ENCODE peak calls at places on chromosomes 11 and 22, in ten cellular contexts. T is CD4-positive, alpha-beta T cell; Y is adipocyte; Q is sigmoid colon; L is aorta; E is ovary; I is GM23248; N is cardiac muscle cell; W is left lung; J is body of pancreas. M is an unnamed sample.

GRCh38 chr11:78350101-78350645 is 67.4 kb downstream of the GAB2 start:
- DNase-seq in T (no peak), Y (peak; percentile 55), Q (peak; percentile 73), L (no peak), E (no peak), I (peak; percentile 50), N (peak; percentile 75), W (no peak), J (no peak), M (no peak)

GRCh38 chr11:10274726-10275125 is 19.3 kb downstream of the SBF2 start:
- DNase-seq in T (no peak), Y (peak; percentile 43), Q (no peak), L (no peak), E (no peak), I (no peak), N (no peak), W (no peak), J (no peak), M (no peak)

GRCh38 chr11:125070699-125071254 is 7.7 kb downstream of the SLC37A2 start:
- DNase-seq in T (no peak), Y (peak; percentile 70), Q (peak; percentile 86), L (peak; percentile 91), E (peak; percentile 51), I (peak; percentile 90), N (peak; percentile 77), W (peak; percentile 92), J (peak; percentile 29), M (no peak)

GRCh38 chr22:25448435-25449051 is 115.9 kb upstream of the GRK3 start:
- DNase-seq in T (no peak), Y (peak; percentile 67), Q (no peak), L (no peak), E (no peak), I (peak; percentile 64), N (peak; percentile 24), W (no peak), J (peak; percentile 9), M (no peak)

GRCh38 chr11:19727246-19727645 is 14.6 kb downstream of the NAV2 start:
- DNase-seq in T (no peak), Y (peak; percentile 74), Q (no peak), L (peak; percentile 52), E (no peak), I (peak; percentile 62), N (peak; percentile 90), W (no peak), J (no peak), M (no peak)

GRCh38 chr11:75428301-75428724 is 4.7 kb downstream of the KLHL35 start:
- DNase-seq in T (peak; percentile 44), Y (peak; percentile 95), Q (peak; percentile 92), L (peak; percentile 95), E (peak; percentile 91), I (peak; percentile 92), N (peak; percentile 94), W (peak; percentile 92), J (peak; percentile 87), M (peak; percentile 51)

GRCh38 chr11:65279713-65280459 is 18.1 kb downstream of the POLA2 start:
- DNase-seq in T (no peak), Y (peak; percentile 85), Q (peak; percentile 79), L (peak; percentile 62), E (no peak), I (peak; percentile 96), N (peak; percentile 92), W (no peak), J (peak; percentile 36), M (peak; percentile 11)

GRCh38 chr22:50481440-50482106 is at the start of gene ADM2:
- DNase-seq in T (peak; percentile 64), Y (peak; percentile 73), Q (no peak), L (peak; percentile 47), E (no peak), I (peak; percentile 59), N (peak; percentile 41), W (no peak), J (peak; percentile 77), M (peak; percentile 60)

GRCh38 chr22:50190182-50190951 is 4.7 kb downstream of the TRABD start:
- DNase-seq in T (peak; percentile 80), Y (peak; percentile 69), Q (peak; percentile 87), L (peak; percentile 90), E (peak; percentile 79), I (peak; percentile 70), N (peak; percentile 50), W (peak; percentile 89), J (peak; percentile 91), M (peak; percentile 76)

DNA sequence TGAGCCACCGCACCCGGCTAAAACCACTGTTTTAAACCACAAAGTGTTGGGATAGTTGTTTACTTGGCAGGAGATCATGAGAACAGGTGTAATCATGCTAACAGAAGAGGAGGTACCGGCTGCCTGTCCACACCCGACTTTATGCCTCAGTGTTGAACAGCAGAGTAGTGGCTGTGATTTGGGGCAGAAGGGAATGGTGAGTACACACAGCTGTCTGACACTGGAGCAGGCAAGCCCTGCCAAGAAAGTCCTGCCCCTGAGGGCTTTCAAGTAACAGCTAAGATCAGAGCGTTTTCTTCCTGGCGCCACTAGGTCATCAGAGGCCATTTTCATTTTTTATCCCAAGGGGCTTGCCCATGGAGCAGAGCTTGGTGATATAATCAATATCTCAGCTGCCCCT is 8.1 kb downstream of the CDKN1C start:
- DNase-seq in T (no peak), Y (no peak), Q (no peak), L (no peak), E (no peak), I (no peak), N (peak; percentile 42), W (no peak), J (no peak), M (no peak)
- H3K9me3 ChIP-seq in T (no peaks in the 10 kb centered on the region), Y (peaks cover 10% of the 10 kb centered on the region), Q (no peaks in the 10 kb centered on the region), L (peaks cover 6% of the 10 kb centered on the region), E (peaks cover 15% of the 10 kb centered on the region), I (no peaks in the 10 kb centered on the region), N (no peaks in the 10 kb centered on the region), W (no peaks in the 10 kb centered on the region), J (no peaks in the 10 kb centered on the region), M (peaks cover 2% of the 10 kb centered on the region)

GRCh38 chr11:29956076-29956556 is 60.7 kb downstream of the KCNA4 start:
- DNase-seq in T (no peak), Y (no peak), Q (no peak), L (no peak), E (no peak), I (no peak), N (no peak), W (no peak), J (no peak), M (no peak)
- H3K9me3 ChIP-seq in T (no peaks in the 10 kb centered on the region), Y (peaks cover 6% of the 10 kb centered on the region), Q (no peaks in the 10 kb centered on the region), L (no peaks in the 10 kb centered on the region), E (no peaks in the 10 kb centered on the region), I (no peaks in the 10 kb centered on the region), N (no peaks in the 10 kb centered on the region), W (no peaks in the 10 kb centered on the region), J (no peaks in the 10 kb centered on the region), M (no peaks in the 10 kb centered on the region)

GRCh38 chr11:2641623-2642022 is 58.2 kb downstream of the KCNQ1OT1 start:
- DNase-seq in T (no peak), Y (no peak), Q (no peak), L (no peak), E (no peak), I (no peak), N (no peak), W (no peak), J (no peak), M (no peak)
- H3K9me3 ChIP-seq in T (peaks cover 41% of the 10 kb centered on the region), Y (peaks cover 87% of the 10 kb centered on the region), Q (peaks cover 51% of the 10 kb centered on the region), L (peaks cover 11% of the 10 kb centered on the region), E (peaks cover 11% of the 10 kb centered on the region), I (peaks cover 22% of the 10 kb centered on the region), N (no peaks in the 10 kb centered on the region), W (no peaks in the 10 kb centered on the region), J (peaks cover 8% of the 10 kb centered on the region), M (peaks cover 13% of the 10 kb centered on the region)

DNA sequence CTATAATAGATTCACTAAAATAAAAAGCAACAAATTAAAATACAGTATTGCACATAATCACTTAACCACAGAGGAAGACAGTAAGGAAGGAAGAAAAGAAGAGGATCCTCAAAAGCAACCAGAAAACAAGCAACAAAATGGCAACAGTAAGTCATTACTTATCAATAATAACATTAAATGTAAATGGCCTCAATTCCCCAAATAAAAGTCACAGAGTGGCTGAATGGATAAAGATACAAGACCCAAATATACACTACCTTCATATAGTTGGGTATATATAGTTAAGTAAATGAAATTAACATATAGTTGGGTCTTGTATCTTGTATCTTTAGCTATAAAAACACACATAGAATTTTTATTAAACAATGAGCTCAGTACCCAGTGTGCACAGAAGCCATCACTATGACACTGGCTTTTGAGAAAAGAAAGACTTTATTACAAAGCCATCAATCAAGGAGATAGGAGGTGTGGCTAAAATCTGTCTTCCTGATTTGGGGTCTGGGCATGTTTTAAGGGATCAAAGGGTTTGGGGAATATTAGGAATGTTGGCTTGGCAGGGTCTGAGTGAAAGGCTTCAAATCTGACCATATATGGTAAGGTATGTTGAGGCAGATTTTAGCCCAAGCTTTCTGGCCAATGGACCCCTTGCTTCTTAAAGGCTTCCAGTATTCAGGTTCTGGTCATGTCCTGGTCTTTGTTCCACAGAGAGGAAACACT is 13.4 kb upstream of the GLYAT start:
- DNase-seq in T (no peak), Y (no peak), Q (no peak), L (no peak), E (no peak), I (no peak), N (no peak), W (no peak), J (no peak), M (no peak)
- H3K9me3 ChIP-seq in T (peaks cover 11% of the 10 kb centered on the region), Y (peaks cover 18% of the 10 kb centered on the region), Q (no peaks in the 10 kb centered on the region), L (peaks cover 12% of the 10 kb centered on the region), E (peaks cover 7% of the 10 kb centered on the region), I (no peaks in the 10 kb centered on the region), N (no peaks in the 10 kb centered on the region), W (no peaks in the 10 kb centered on the region), J (no peaks in the 10 kb centered on the region), M (no peaks in the 10 kb centered on the region)

DNA sequence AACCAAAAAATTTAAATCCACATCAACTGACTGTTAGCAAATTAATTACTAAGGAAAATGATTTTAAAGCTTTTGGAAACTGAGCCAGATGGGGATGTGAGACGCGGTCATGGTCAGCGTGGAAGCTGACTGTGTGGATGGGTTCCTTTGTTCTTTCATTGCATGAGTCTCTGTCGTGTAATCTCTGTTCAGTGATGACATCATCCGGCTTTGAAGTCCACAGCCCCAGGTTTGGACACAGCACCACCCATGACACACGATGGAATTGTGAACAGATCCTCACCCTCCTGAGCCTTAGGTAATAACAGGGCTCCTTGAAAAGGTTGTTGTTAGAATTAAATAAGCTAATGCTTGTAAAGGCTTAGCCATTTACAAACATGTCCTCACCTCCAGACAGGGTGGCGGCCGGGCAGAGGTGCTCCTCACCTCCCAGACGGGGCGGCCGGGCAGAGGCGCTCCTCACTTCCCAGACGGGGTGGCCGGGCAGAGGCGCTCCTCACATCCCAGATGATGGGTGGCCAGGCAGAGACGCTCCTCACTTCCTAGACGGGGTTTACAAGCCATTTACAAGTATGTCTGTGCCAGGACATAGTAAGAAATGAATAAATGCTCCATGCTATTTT is 677.3 kb downstream of the TBC1D22A start:
- DNase-seq in T (no peak), Y (no peak), Q (peak; percentile 15), L (no peak), E (no peak), I (no peak), N (no peak), W (no peak), J (no peak), M (no peak)
- H3K9me3 ChIP-seq in T (peaks cover 6% of the 10 kb centered on the region), Y (peaks cover 24% of the 10 kb centered on the region), Q (no peaks in the 10 kb centered on the region), L (peaks cover 4% of the 10 kb centered on the region), E (no peaks in the 10 kb centered on the region), I (no peaks in the 10 kb centered on the region), N (no peaks in the 10 kb centered on the region), W (no peaks in the 10 kb centered on the region), J (no peaks in the 10 kb centered on the region), M (no peaks in the 10 kb centered on the region)

M was measured in T-helper 17 cell.